ENCODE peak calls at places on chromosomes 1 and 21, in five cellular contexts. O, L, Q, S and I are unnamed samples.

GRCh38 chr1:204321665-204322064 is 38.1 kb downstream of the PLEKHA6 start:
- DNase-seq in Q (no peak), O (no peak), S (no peak), L (no peak), I (no peak)

GRCh38 chr1:14742181-14742980 is 143.9 kb downstream of the KAZN start:
- DNase-seq in O (no peak), Q (no peak), S (no peak), L (no peak), I (no peak)

GRCh38 chr21:15124731-15125130 is 59.9 kb upstream of the NRIP1 start:
- DNase-seq in Q (no peak), L (no peak), O (no peak), S (no peak), I (no peak)

GRCh38 chr1:26168410-26169167 is at the start of gene C1orf232:
- DNase-seq in S (no peak), O (no peak), Q (no peak), L (no peak), I (no peak)

GRCh38 chr21:34722684-34723300 is 54.0 kb downstream of the CLIC6 start:
- DNase-seq in S (no peak), L (no peak), O (no peak), Q (no peak), I (no peak)

GRCh38 chr1:218024211-218024720 is 260.8 kb upstream of the RRP15 start:
- DNase-seq in L (no peak), O (no peak), S (no peak), Q (no peak), I (no peak)

GRCh38 chr1:165773324-165773965 is 4.8 kb upstream of the TMCO1 start:
- DNase-seq in O (no peak), S (no peak), Q (peak; percentile 46), L (no peak), I (no peak)

GRCh38 chr1:91166106-91166712 is 144.4 kb upstream of the ZNF644 start:
- DNase-seq in Q (peak; percentile 53), S (no peak), L (no peak), O (no peak), I (peak; percentile 81)

GRCh38 chr1:193606035-193606434 is 419.6 kb upstream of the B3GALT2 start:
- DNase-seq in O (no peak), L (no peak), S (no peak), Q (no peak), I (no peak)

GRCh38 chr1:44260792-44261474 is 47.7 kb downstream of the DMAP1 start:
- DNase-seq in O (no peak), L (no peak), Q (no peak), S (no peak), I (no peak)

GRCh38 chr1:209755926-209756607 is at the start of gene TRAF3IP3:
- DNase-seq in S (peak; percentile 92), L (no peak), O (no peak), Q (no peak), I (no peak)

GRCh38 chr21:42847726-42848125 is 31.6 kb downstream of the WDR4 start:
- DNase-seq in O (peak; percentile 26), S (peak; percentile 32), L (peak; percentile 28), Q (no peak), I (no peak)

GRCh38 chr21:41885341-41886024 is 6.3 kb upstream of the PRDM15 start:
- DNase-seq in Q (no peak), O (no peak), S (peak; percentile 60), L (no peak), I (no peak)

GRCh38 chr1:99674665-99675064 is 28.8 kb downstream of the PALMD start:
- DNase-seq in L (no peak), O (no peak), S (no peak), Q (peak; percentile 66), I (no peak)

GRCh38 chr1:204826970-204827369 is 43.7 kb upstream of the NFASC start:
- DNase-seq in O (no peak), L (no peak), S (no peak), Q (no peak), I (no peak)

GRCh38 chr1:109636201-109636952 is 16.7 kb downstream of the AMPD2 start:
- DNase-seq in Q (no peak), L (peak; percentile 65), S (no peak), O (no peak), I (peak; percentile 89)
- H3K4me1 ChIP-seq in Q (no peaks in the 10 kb centered on the region), L (peaks cover 19% of the 10 kb centered on the region), S (peaks cover 39% of the 10 kb centered on the region), O (peaks cover 41% of the 10 kb centered on the region), I (peaks cover 25% of the 10 kb centered on the region)

GRCh38 chr1:224182057-224182865 is 779 bp upstream of the DEGS1 start:
- DNase-seq in Q (no peak), S (peak; percentile 80), L (no peak), O (peak; percentile 62), I (no peak)
- TF ChIP-seq POLR2AphosphoS5 in Q (no peak), S (no peak), L (no peak), O (no peak), I (no peak)

GRCh38 chr1:9308236-9308635 is 15.5 kb downstream of the SPSB1 start:
- DNase-seq in O (no peak), S (no peak), L (no peak), Q (no peak), I (no peak)
- H3K4me1 ChIP-seq in O (peaks cover 32% of the 10 kb centered on the region), S (peaks cover 23% of the 10 kb centered on the region), L (peaks cover 52% of the 10 kb centered on the region), Q (peaks cover 8% of the 10 kb centered on the region), I (peaks cover 24% of the 10 kb centered on the region)

GRCh38 chr1:225834417-225835329 is 24.7 kb downstream of the EPHX1 start:
- DNase-seq in O (no peak), S (peak; percentile 31), Q (no peak), L (peak; percentile 94), I (no peak)
- TF ChIP-seq POLR2AphosphoS5 in O (no peak), S (no peak), Q (no peak), L (peak; percentile 54), I (peak; percentile 70)

DNA sequence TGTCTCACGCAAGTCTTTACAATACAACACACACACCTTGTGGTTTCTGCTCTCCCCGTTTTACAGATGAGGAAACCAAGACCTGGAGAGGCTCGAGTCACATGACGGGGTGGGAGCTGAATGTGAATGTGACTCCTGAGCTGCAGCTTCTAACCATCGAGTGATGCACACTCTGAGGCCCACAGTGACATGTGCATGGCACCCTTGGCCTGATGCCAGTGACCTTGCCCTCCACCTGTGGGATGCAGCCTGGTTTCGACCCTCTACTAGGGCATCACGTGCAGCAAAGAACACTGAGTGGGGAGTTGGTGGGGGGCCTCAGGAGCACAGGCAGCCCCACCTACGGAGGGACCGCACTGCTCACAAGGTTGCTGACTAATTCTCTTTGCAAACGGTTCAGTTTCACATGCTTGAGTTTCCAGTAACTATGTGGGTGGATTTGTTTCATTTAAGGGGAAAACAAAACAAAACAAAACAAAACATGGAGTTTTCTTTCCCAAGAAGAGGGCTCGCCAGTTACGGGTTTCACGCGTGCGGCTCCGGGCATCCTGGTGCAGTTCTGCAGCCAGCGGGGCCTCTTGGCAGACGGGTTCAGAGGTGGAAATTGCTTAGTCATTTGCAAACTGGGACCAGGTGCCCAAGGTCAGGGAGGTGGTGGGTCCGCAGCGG is 22.9 kb downstream of the SPSB1 start:
- DNase-seq in L (no peak), Q (peak; percentile 23), S (no peak), O (no peak), I (no peak)
- H3K4me1 ChIP-seq in L (peaks cover 76% of the 10 kb centered on the region), Q (peaks cover 18% of the 10 kb centered on the region), S (peaks cover 40% of the 10 kb centered on the region), O (peaks cover 59% of the 10 kb centered on the region), I (peaks cover 100% of the 10 kb centered on the region)

DNA sequence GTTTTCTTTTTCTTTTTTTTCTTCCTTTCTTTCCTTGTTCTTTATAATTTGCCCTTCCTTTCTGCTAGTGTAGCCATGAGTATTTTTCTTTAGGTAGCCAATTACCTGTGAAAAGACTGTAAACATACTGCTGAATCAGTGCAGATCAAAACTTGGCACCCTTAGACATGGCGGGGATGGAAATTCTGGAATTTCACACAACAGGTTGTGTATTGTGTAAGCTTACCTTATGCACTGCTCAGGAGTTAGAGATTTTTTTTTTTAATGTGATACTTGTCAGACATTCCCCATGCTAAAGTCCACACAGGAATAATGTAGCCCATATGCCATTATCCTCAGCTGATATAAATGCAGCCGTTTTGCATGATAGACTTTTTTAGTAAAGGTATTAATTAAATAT is 1.8 kb downstream of the CEPT1 start:
- DNase-seq in L (no peak), S (no peak), O (no peak), Q (no peak), I (no peak)
- TF ChIP-seq POLR2AphosphoS5 in L (no peak), S (no peak), O (no peak), Q (no peak), I (no peak)

DNA sequence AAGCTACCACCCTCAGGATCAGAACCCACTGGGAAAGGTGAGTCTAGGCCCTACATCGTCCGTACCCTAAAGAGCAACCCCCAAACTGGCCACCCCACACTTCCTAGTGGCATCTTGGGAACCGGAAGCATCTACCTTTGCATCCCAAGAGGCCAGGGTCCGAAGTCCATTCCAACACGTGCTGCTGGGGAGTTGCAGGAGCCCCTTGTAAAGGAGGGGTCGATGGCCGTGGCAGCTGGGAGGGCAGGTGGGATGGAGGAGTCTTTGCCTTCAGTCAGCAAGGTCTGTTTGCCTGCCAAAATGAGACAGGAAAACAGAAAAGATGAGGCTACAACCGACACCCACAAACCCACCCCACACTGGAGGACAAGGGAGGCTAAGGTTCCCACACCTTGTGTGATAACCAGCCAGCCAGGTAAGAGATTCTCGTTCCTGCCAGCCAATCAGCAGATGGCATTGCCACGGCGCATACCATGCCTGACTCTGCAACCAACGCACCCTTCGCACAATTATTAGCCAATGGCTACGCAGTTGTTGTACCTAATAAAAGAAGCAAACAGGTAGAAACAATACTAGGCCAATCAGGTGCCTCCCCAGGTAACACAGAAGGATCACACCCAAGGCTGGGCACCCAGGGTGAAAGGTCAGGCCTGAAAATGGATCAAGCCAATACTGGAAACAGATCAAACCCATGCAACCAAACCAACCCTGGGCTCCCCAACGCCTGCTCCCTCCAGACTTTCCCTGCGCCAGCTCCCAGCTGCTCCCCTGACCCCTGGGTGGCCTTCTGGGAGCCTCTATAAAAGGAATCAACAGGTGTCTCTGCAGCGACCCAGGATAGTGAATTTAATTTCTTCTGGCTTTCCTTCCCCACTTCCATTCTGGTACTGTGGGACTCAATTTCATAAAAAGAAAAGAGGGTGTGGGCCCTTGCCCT is 35.6 kb downstream of the CASZ1 start:
- DNase-seq in S (no peak), Q (no peak), O (no peak), L (no peak), I (no peak)
- H3K4me1 ChIP-seq in S (peaks cover 30% of the 10 kb centered on the region), Q (no peaks in the 10 kb centered on the region), O (peaks cover 82% of the 10 kb centered on the region), L (peaks cover 46% of the 10 kb centered on the region), I (peaks cover 50% of the 10 kb centered on the region)

DNA sequence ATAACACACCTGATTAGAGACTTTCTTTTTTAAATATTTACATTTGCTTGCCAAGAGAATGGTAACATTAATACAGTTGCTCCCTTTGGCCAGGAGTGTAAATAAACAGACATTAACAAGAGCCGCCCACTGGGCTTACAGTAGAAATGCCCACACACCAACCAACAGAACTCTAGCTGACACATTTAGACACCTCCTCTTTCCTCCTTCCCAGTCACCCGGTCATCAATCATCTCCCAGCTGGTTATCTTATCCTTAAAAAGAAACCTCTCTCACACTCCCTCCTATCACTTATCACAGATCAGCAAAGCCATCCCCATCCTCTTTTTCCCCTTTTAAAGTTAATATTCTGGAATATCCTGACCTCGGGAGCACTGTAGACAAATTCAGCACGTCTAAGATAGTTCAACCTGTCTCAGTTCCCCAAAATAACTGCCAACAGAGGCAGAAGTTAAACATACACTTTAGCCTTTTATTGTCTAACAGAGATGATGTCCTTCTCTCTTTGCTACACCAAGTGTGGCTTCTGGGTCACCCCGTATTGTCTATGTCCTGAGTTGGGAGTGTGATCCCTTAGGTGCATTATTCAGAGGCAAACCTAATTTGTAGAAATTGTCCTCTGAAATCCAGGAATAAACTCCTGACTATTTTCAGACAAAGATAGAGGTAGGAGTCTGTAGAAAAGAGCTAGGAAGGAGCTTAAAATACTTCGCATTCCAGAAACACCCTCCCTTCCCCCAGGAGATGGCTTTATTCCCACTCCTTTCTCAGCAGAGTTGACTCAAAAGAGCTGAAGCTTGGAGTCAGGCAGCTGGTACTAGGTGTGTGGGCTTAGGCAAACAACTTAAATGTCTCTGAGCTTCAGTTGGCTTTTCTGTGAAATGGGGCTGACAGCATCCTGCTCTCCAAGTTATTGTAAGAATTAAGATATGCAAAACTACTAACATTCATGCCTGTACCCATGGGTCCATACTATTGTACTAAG is 8.8 kb downstream of the MYCL start:
- DNase-seq in Q (peak; percentile 47), L (peak; percentile 1), O (no peak), S (no peak), I (no peak)
- TF ChIP-seq POLR2AphosphoS5 in Q (no peak), L (no peak), O (no peak), S (no peak), I (peak; percentile 19)

GRCh38 chr1:207828485-207829158 is 76.8 kb downstream of the CD46 start:
- DNase-seq in Q (peak; percentile 96), L (peak; percentile 91), S (no peak), O (no peak), I (no peak)
- H3K4me1 ChIP-seq in Q (peaks cover 45% of the 10 kb centered on the region), L (peaks cover 84% of the 10 kb centered on the region), S (peaks cover 100% of the 10 kb centered on the region), O (peaks cover 92% of the 10 kb centered on the region), I (peaks cover 96% of the 10 kb centered on the region)